ENCODE peak calls at places on chromosomes 11 and 22, in five cellular contexts. D is midbrain; H is COR-L47; R is activated naive CD4-positive, alpha-beta T cell treated with Interleukin-2 at 50 U/mL for 16 hours; M is hepatic stellate cell. E is an unnamed sample.

GRCh38 chr11:71207996-71208774 is 44.2 kb downstream of the SHANK2 start:
- DNase-seq in D (no peak), H (no peak), R (no peak), M (no peak), E (no peak)

GRCh38 chr11:25766332-25767015 is 565.5 kb upstream of the ANO3 start:
- DNase-seq in D (no peak), H (no peak), R (no peak), M (no peak), E (no peak)

GRCh38 chr11:44654057-44654456 is 72.7 kb upstream of the TSPAN18 start:
- DNase-seq in D (no peak), H (no peak), R (no peak), M (no peak), E (no peak)

GRCh38 chr22:35883028-35883620 is 145.5 kb downstream of the RBFOX2 start:
- DNase-seq in D (no peak), H (no peak), R (no peak), M (no peak), E (no peak)

GRCh38 chr11:10267821-10268220 is 26.2 kb downstream of the SBF2 start:
- DNase-seq in D (no peak), H (no peak), R (no peak), M (no peak), E (no peak)

GRCh38 chr11:88158081-88158480 is 17.2 kb downstream of the RAB38 start:
- DNase-seq in D (no peak), H (no peak), R (no peak), M (no peak), E (no peak)

GRCh38 chr22:42792909-42793847 is 63.9 kb downstream of the ARFGAP3 start:
- DNase-seq in D (no peak), H (no peak), R (no peak), M (no peak), E (no peak)

GRCh38 chr22:22710719-22711531 is 66.5 kb downstream of the GGTLC2 start:
- DNase-seq in D (peak), H (peak), R (peak), M (peak), E (no peak)

GRCh38 chr22:36366291-36366708 is 21.5 kb downstream of the MYH9 start:
- DNase-seq in D (no peak), H (no peak), R (no peak), M (no peak), E (no peak)

GRCh38 chr11:67357831-67358555 is 4.6 kb upstream of the POLD4 start:
- DNase-seq in D (no peak), H (no peak), R (no peak), M (no peak), E (no peak)

GRCh38 chr11:107011977-107012376 is 6.3 kb downstream of the GUCY1A2 start:
- DNase-seq in D (no peak), H (no peak), R (no peak), M (no peak), E (no peak)

GRCh38 chr22:25492950-25493790 is 71.3 kb upstream of the GRK3 start:
- DNase-seq in D (peak), H (peak), R (no peak), M (no peak), E (peak)

GRCh38 chr11:13337986-13338436 is 60.4 kb downstream of the BMAL1 start:
- DNase-seq in D (no peak), H (no peak), R (no peak), M (peak), E (no peak)

GRCh38 chr22:44162960-44163359 is 17.8 kb upstream of the PARVG start:
- DNase-seq in D (no peak), H (no peak), R (no peak), M (no peak), E (no peak)

GRCh38 chr22:40533712-40534378 is 102.7 kb downstream of the MRTFA start:
- DNase-seq in D (no peak), H (no peak), R (peak), M (peak), E (no peak)

GRCh38 chr11:74473382-74474201 is 6.2 kb upstream of the KCNE3 start:
- DNase-seq in D (no peak), H (no peak), R (no peak), M (no peak), E (no peak)

GRCh38 chr11:102017029-102017428 is 30.2 kb upstream of the CFAP300 start:
- DNase-seq in D (no peak), H (no peak), R (no peak), M (no peak), E (no peak)

GRCh38 chr11:69704508-69705245 is 855 bp upstream of the FGF19 start:
- DNase-seq in D (no peak), H (peak), R (no peak), M (peak), E (peak)

GRCh38 chr11:57310630-57311086 is 14.1 kb downstream of the TNKS1BP1 start:
- DNase-seq in D (no peak), H (no peak), R (no peak), M (no peak), E (peak)